ENCODE peak calls at places on chromosomes 2 and 18, in seven cellular contexts. E is right cardiac atrium, H is tibial artery, F is gastrocnemius medialis, O is spleen, Y is Karpas-422, S is H9. P is an unnamed sample.

GRCh38 chr2:68362069-68362468 is 3.0 kb upstream of the PLEK start:
- DNase-seq in S (peak; percentile 71), E (peak; percentile 89), H (peak; percentile 77), Y (peak; percentile 97), O (peak; percentile 94), F (peak; percentile 34), P (peak; percentile 88)

GRCh38 chr18:3058328-3059191 is 45.6 kb upstream of the LPIN2 start:
- DNase-seq in S (no peak), Y (no peak), E (no peak), H (no peak), O (no peak), F (no peak), P (no peak)

GRCh38 chr2:168601739-168602138 is 145.7 kb downstream of the CERS6 start:
- DNase-seq in O (no peak), H (no peak), E (no peak), Y (peak; percentile 44), F (no peak), S (no peak), P (no peak)

GRCh38 chr18:35478520-35479435 is 19.0 kb downstream of the INO80C start:
- DNase-seq in H (no peak), F (no peak), O (no peak), E (no peak), Y (peak; percentile 37), S (no peak), P (no peak)

GRCh38 chr18:43869451-43870008 is 592.2 kb upstream of the SYT4 start:
- DNase-seq in Y (no peak), H (no peak), S (no peak), O (no peak), F (no peak), E (no peak), P (no peak)

GRCh38 chr2:124320072-124320471 is 295.0 kb downstream of the CNTNAP5 start:
- DNase-seq in F (no peak), Y (no peak), S (no peak), E (no peak), O (no peak), H (no peak), P (no peak)

GRCh38 chr2:9166579-9167392 is 39.8 kb upstream of the ASAP2 start:
- DNase-seq in S (no peak), H (no peak), F (no peak), Y (no peak), E (no peak), O (no peak), P (no peak)

GRCh38 chr2:72271276-72271614 is 123.6 kb upstream of the CYP26B1 start:
- DNase-seq in E (no peak), F (no peak), O (no peak), S (no peak), H (no peak), Y (no peak), P (no peak)

DNA sequence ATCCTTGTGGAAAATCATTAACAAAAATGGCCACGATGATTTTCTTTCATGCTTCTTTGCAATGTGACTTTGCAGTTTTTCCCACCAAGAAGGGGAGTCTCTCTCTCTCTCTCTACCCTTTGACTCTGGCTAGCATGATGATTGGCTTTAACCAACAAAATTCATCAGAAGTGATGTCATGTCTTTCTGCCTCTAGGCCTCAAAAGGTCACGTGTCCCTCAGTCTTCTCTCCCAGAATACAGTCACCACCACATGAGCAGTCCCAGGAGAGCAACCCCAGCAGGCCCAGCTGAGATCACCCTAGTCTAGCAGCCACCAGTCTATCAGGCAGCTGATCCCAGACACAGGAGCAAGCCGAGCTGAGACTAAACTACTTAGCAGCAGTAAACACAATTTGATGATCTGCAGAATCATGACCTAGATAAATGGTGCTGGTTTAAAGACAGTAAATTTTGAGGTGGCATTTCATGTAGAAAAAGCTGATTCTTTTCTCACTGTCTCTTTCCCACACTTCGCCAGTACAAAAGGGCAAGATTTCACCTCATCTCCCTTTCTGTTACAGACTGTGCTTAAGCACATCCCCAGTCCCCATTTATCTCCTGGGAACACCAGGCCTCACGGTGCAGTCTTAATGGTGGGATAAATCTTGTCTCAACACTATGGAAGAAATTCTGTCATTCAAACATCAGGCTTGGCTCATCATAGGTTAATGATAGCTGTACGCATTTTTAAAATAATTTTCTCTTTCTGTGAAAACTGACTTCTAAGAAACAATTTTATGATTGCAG is 132.7 kb downstream of the SCG2 start:
- DNase-seq in F (peak; percentile 57), S (no peak), O (no peak), Y (no peak), E (peak; percentile 75), H (peak; percentile 93), P (no peak)
- H3K4me1 ChIP-seq in F (peaks cover 4% of the 10 kb centered on the region), S (no peaks in the 10 kb centered on the region), O (no peaks in the 10 kb centered on the region), Y (no peaks in the 10 kb centered on the region), E (peaks cover 2% of the 10 kb centered on the region), H (peaks cover 10% of the 10 kb centered on the region), P (no peaks in the 10 kb centered on the region)

GRCh38 chr2:21363364-21363763 is 239.6 kb downstream of the TDRD15 start:
- DNase-seq in E (no peak), Y (no peak), O (no peak), S (no peak), H (no peak), F (no peak), P (no peak)
- H3K4me1 ChIP-seq in E (no peaks in the 10 kb centered on the region), Y (no peaks in the 10 kb centered on the region), O (no peaks in the 10 kb centered on the region), S (no peaks in the 10 kb centered on the region), H (no peaks in the 10 kb centered on the region), F (no peaks in the 10 kb centered on the region), P (no peaks in the 10 kb centered on the region)

DNA sequence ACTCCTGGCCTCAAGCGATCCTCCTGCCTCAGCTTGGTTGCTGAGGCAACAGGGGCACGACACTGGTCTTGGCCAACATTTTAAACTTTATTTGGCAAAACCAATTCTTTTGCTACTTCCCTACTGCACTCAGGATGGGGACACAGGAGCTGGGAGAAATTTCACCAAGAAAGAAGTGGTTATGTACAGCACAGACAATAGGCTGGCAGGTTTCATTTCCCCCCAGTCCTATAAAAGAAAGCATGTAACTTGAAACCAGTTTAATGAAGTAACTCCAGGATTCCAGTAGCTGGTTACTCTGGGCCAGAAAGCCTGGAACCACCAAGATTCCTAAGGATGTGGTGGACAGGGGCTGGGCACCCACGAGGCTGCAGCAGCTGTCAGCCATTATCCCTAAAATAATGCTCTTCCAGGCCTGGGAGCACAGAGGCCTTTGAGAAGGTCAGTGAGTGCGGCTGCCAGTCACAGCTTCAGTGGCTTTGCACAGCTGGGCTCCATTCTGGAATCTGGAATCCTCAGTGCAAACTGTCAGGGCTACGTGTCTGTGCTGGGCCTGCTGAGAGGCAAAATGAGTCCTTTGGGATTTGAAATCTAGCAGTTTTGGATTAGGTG is 142.3 kb upstream of the ITGA6 start:
- DNase-seq in Y (no peak), S (peak; percentile 55), O (no peak), E (no peak), F (no peak), H (no peak), P (no peak)
- H3K4me1 ChIP-seq in Y (peaks cover 37% of the 10 kb centered on the region), S (peaks cover 15% of the 10 kb centered on the region), O (peaks cover 15% of the 10 kb centered on the region), E (peaks cover 7% of the 10 kb centered on the region), F (peaks cover 26% of the 10 kb centered on the region), H (peaks cover 16% of the 10 kb centered on the region), P (peaks cover 14% of the 10 kb centered on the region)

DNA sequence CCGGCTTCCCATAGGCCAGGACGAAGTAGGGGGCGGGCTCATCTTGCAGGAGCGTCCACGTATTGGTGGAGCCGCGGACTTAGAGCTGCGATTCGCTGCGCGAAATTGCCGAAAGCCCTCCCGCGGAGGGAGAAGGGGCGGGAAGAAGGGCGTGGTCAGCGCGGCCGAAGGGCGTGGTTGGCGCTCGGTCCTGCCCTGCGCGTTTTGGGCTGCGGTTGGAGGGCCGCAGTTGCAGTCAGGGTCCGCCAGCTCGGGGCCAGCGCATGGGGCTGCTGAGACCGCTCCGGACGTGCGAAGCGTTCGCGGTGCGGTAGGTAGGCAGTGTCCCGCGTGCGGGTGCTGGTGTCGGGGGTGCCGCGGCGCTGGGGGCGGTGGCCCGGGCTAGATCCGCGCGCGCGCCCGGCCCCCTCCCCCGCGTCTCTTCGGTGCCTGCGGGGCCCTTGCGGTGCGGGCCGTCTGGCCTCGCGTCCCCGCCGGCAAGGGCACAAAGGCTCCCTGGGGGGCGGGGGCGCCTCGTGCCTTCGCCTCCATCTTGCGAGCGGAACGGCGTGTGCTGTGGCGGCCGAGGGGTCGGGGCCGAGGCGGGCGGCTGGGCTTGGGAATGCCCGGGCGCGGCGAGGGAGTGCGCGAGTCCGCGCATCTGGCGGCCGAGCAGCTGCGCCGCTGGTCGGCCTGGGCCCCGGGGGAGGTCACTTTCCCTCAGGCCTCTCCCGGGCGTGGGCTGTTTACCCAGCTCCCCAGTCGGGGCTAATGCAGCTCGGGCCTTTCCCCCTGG is at the start of gene CEP68:
- DNase-seq in E (peak; percentile 99), S (peak; percentile 98), O (peak; percentile 98), F (peak; percentile 98), H (peak; percentile 98), Y (peak; percentile 100), P (peak; percentile 98)
- H3K4me1 ChIP-seq in E (peaks cover 4% of the 10 kb centered on the region), S (no peaks in the 10 kb centered on the region), O (peaks cover 40% of the 10 kb centered on the region), F (peaks cover 48% of the 10 kb centered on the region), H (peaks cover 29% of the 10 kb centered on the region), Y (peaks cover 70% of the 10 kb centered on the region), P (peaks cover 23% of the 10 kb centered on the region)

DNA sequence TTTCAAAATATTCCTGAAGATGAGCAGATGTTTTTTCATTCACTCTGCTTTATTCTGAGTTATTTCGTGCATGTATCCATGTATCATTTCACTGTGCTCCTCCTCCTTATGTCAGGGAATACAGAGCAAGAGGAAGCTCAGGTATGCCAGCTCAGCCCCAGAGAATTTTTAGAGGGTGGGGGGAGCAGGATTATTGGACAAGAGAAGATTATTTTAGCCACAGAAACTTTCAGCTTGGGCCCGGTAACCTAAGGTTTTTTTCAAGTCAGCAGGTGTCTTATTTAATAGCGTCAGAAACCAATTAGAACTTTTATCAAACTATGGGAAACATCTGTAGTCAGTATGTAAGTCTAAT is 232.9 kb upstream of the SIX3 start:
- DNase-seq in Y (no peak), H (no peak), O (no peak), F (no peak), S (no peak), E (no peak), P (no peak)
- H3K4me1 ChIP-seq in Y (peaks cover 21% of the 10 kb centered on the region), H (no peaks in the 10 kb centered on the region), O (peaks cover 5% of the 10 kb centered on the region), F (no peaks in the 10 kb centered on the region), S (peaks cover 4% of the 10 kb centered on the region), E (no peaks in the 10 kb centered on the region), P (no peaks in the 10 kb centered on the region)

DNA sequence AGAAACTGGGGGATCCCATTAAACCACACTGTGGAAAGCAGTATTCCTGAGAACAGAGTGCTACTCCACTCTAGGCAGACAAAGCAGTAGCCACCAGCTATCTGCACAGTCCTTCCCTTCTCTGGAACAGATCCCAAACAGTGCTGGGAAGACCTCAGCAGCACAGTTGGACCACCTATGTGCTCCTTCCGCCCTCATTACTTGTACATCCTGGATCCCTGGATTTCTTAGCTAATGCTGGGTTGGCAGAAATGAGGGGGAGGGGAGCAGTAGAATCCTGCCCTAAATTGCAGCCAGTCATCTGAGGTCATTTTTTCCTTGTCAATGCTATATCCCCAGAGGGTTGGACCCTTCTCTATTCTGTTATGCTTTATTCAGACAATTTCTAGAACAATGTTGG is 13.8 kb upstream of the MALT1 start:
- DNase-seq in O (no peak), F (no peak), H (no peak), S (no peak), Y (no peak), E (no peak), P (no peak)
- H3K4me1 ChIP-seq in O (peaks cover 12% of the 10 kb centered on the region), F (no peaks in the 10 kb centered on the region), H (no peaks in the 10 kb centered on the region), S (no peaks in the 10 kb centered on the region), Y (peaks cover 68% of the 10 kb centered on the region), E (no peaks in the 10 kb centered on the region), P (no peaks in the 10 kb centered on the region)

P was measured in upper lobe of right lung.